ENCODE peak calls at places on chromosomes 16 and 17, in six cellular contexts. One of them, this sample, is unnamed.

GRCh38 chr17:54544239-54544638 is 356.4 kb upstream of the TOM1L1 start:
- DNase-seq in K562: no peak
- DNase-seq in H1: no peak
- DNase-seq in HepG2: no peak
- DNase-seq in GM12892: no peak
- DNase-seq in GM12878: no peak
- DNase-seq in this sample: no peak

GRCh38 chr17:49298371-49298976 is 63.6 kb downstream of the ZNF652 start:
- DNase-seq in K562: no peak
- DNase-seq in H1: no peak
- DNase-seq in HepG2: no peak
- DNase-seq in GM12892: no peak
- DNase-seq in GM12878: no peak
- DNase-seq in this sample: no peak

GRCh38 chr17:63621684-63622570 is at the start of gene MAP3K3:
- DNase-seq in K562: peak
- DNase-seq in H1: peak
- DNase-seq in HepG2: peak
- DNase-seq in GM12892: peak
- DNase-seq in GM12878: peak
- DNase-seq in this sample: peak

GRCh38 chr17:39014044-39014794 is 47.0 kb upstream of the FBXO47 start:
- DNase-seq in K562: peak
- DNase-seq in H1: no peak
- DNase-seq in HepG2: peak
- DNase-seq in GM12892: no peak
- DNase-seq in GM12878: no peak
- DNase-seq in this sample: no peak

GRCh38 chr17:32007463-32008298 is 498 bp downstream of the LRRC37B start:
- DNase-seq in K562: peak
- DNase-seq in H1: peak
- DNase-seq in HepG2: no peak
- DNase-seq in GM12892: peak
- DNase-seq in GM12878: no peak
- DNase-seq in this sample: peak

GRCh38 chr16:55250641-55251550 is 73.1 kb upstream of the IRX6 start:
- DNase-seq in K562: no peak
- DNase-seq in H1: no peak
- DNase-seq in HepG2: no peak
- DNase-seq in GM12892: no peak
- DNase-seq in GM12878: no peak
- DNase-seq in this sample: no peak

GRCh38 chr16:59327894-59328293 is 593.8 kb upstream of the GOT2 start:
- DNase-seq in K562: no peak
- DNase-seq in H1: no peak
- DNase-seq in HepG2: no peak
- DNase-seq in GM12892: no peak
- DNase-seq in GM12878: no peak
- DNase-seq in this sample: no peak

GRCh38 chr17:75400326-75400939 is 5.0 kb downstream of the GRB2 start:
- DNase-seq in K562: no peak
- DNase-seq in H1: no peak
- DNase-seq in HepG2: no peak
- DNase-seq in GM12892: no peak
- DNase-seq in GM12878: no peak
- DNase-seq in this sample: no peak

GRCh38 chr16:83458612-83459011 is 349.2 kb upstream of the HSBP1 start:
- DNase-seq in K562: no peak
- DNase-seq in H1: no peak
- DNase-seq in HepG2: no peak
- DNase-seq in GM12892: no peak
- DNase-seq in GM12878: peak
- DNase-seq in this sample: no peak

GRCh38 chr16:12688972-12689850 is 114.5 kb downstream of the CPPED1 start:
- DNase-seq in K562: no peak
- DNase-seq in H1: no peak
- DNase-seq in HepG2: no peak
- DNase-seq in GM12892: no peak
- DNase-seq in GM12878: no peak
- DNase-seq in this sample: no peak

GRCh38 chr17:40608061-40608581 is 39.5 kb downstream of the SMARCE1 start:
- DNase-seq in K562: no peak
- DNase-seq in H1: no peak
- DNase-seq in HepG2: no peak
- DNase-seq in GM12892: no peak
- DNase-seq in GM12878: no peak
- DNase-seq in this sample: no peak

GRCh38 chr16:27097671-27098275 is 31.0 kb downstream of the C16orf82 start:
- DNase-seq in K562: no peak
- DNase-seq in H1: no peak
- DNase-seq in HepG2: no peak
- DNase-seq in GM12892: no peak
- DNase-seq in GM12878: no peak
- DNase-seq in this sample: no peak

GRCh38 chr16:7268182-7268581 is 64.5 kb upstream of the RBFOX1 start:
- DNase-seq in K562: peak
- DNase-seq in H1: peak
- DNase-seq in HepG2: peak
- DNase-seq in GM12892: no peak
- DNase-seq in GM12878: no peak
- DNase-seq in this sample: peak

GRCh38 chr17:56592487-56593072 is 919 bp upstream of the NOG start:
- DNase-seq in K562: peak
- DNase-seq in H1: peak
- DNase-seq in HepG2: peak
- DNase-seq in GM12892: peak
- DNase-seq in GM12878: no peak
- DNase-seq in this sample: peak

GRCh38 chr16:68496689-68497088 is 42.4 kb upstream of the ZFP90 start:
- DNase-seq in K562: no peak
- DNase-seq in H1: no peak
- DNase-seq in HepG2: no peak
- DNase-seq in GM12892: no peak
- DNase-seq in GM12878: no peak
- DNase-seq in this sample: no peak

GRCh38 chr16:30698139-30698815 is 694 bp upstream of the SRCAP start:
- DNase-seq in K562: peak
- DNase-seq in H1: peak
- DNase-seq in HepG2: peak
- DNase-seq in GM12892: peak
- DNase-seq in GM12878: peak
- DNase-seq in this sample: peak
- TF ChIP-seq POLR2A in K562: peak
- TF ChIP-seq POLR2A in H1: peak
- TF ChIP-seq POLR2A in HepG2: peak
- TF ChIP-seq POLR2A in GM12892: peak
- TF ChIP-seq POLR2A in GM12878: peak
- TF ChIP-seq POLR2A in this sample: peak

GRCh38 chr17:7717756-7718350 is 309 bp downstream of the DNAH2 start:
- DNase-seq in K562: no peak
- DNase-seq in H1: no peak
- DNase-seq in HepG2: no peak
- DNase-seq in GM12892: no peak
- DNase-seq in GM12878: no peak
- DNase-seq in this sample: no peak

GRCh38 chr17:7716901-7717755 is at the start of gene DNAH2:
- DNase-seq in K562: peak
- DNase-seq in H1: peak
- DNase-seq in HepG2: peak
- DNase-seq in GM12892: peak
- DNase-seq in GM12878: no peak
- DNase-seq in this sample: peak

GRCh38 chr17:7721612-7722011 is 4.1 kb downstream of the DNAH2 start:
- DNase-seq in K562: no peak
- DNase-seq in H1: no peak
- DNase-seq in HepG2: no peak
- DNase-seq in GM12892: no peak
- DNase-seq in GM12878: no peak
- DNase-seq in this sample: no peak

GRCh38 chr17:7719661-7720060 is 2.1 kb downstream of the DNAH2 start:
- DNase-seq in K562: no peak
- DNase-seq in H1: no peak
- DNase-seq in HepG2: no peak
- DNase-seq in GM12892: no peak
- DNase-seq in GM12878: no peak
- DNase-seq in this sample: no peak

GRCh38 chr17:7720125-7720524 is 2.6 kb downstream of the DNAH2 start:
- DNase-seq in K562: no peak
- DNase-seq in H1: no peak
- DNase-seq in HepG2: no peak
- DNase-seq in GM12892: no peak
- DNase-seq in GM12878: no peak
- DNase-seq in this sample: no peak
- TF ChIP-seq TAF1 in K562: no peak
- TF ChIP-seq TAF1 in H1: no peak
- TF ChIP-seq TAF1 in HepG2: no peak
- TF ChIP-seq TAF1 in GM12892: no peak
- TF ChIP-seq TAF1 in GM12878: no peak
- TF ChIP-seq TAF1 in this sample: no peak

GRCh38 chr17:42362245-42362961 is 25.8 kb downstream of the STAT3 start:
- DNase-seq in K562: no peak
- DNase-seq in H1: no peak
- DNase-seq in HepG2: no peak
- DNase-seq in GM12892: no peak
- DNase-seq in GM12878: no peak
- DNase-seq in this sample: no peak
- TF ChIP-seq POLR2AphosphoS5 in K562: no peak
- TF ChIP-seq POLR2AphosphoS5 in H1: no peak
- TF ChIP-seq POLR2AphosphoS5 in HepG2: no peak
- TF ChIP-seq POLR2AphosphoS5 in GM12892: no peak
- TF ChIP-seq POLR2AphosphoS5 in GM12878: no peak
- TF ChIP-seq POLR2AphosphoS5 in this sample: no peak

DNA sequence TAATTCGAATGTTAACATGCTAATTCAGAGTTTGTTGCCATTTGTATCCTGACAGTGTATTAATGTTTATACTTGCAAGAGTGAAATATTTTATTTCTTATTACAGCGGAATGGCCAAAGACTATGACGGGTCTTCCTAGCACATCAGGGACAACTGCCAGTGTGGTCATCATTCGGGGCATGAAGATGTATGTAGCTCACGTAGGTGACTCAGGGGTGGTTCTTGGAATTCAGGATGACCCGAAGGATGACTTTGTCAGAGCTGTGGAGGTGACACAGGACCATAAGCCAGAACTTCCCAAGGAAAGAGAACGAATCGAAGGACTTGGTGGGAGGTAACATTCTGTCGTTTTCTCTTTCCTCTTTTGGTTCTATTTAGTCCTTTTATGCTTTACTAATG is 23.4 kb downstream of the PPM1D start:
- DNase-seq in K562: no peak
- DNase-seq in H1: no peak
- DNase-seq in HepG2: no peak
- DNase-seq in GM12892: no peak
- DNase-seq in GM12878: no peak
- DNase-seq in this sample: no peak
- TF ChIP-seq POLR2A in K562: no peak
- TF ChIP-seq POLR2A in H1: no peak
- TF ChIP-seq POLR2A in HepG2: no peak
- TF ChIP-seq POLR2A in GM12892: no peak
- TF ChIP-seq POLR2A in GM12878: no peak
- TF ChIP-seq POLR2A in this sample: no peak

GRCh38 chr16:48082516-48082915 is 73.3 kb downstream of the ABCC12 start:
- DNase-seq in K562: no peak
- DNase-seq in H1: no peak
- DNase-seq in HepG2: no peak
- DNase-seq in GM12892: no peak
- DNase-seq in GM12878: no peak
- DNase-seq in this sample: no peak
- TF ChIP-seq TAF1 in K562: no peak
- TF ChIP-seq TAF1 in H1: no peak
- TF ChIP-seq TAF1 in HepG2: no peak
- TF ChIP-seq TAF1 in GM12892: no peak
- TF ChIP-seq TAF1 in GM12878: no peak
- TF ChIP-seq TAF1 in this sample: no peak

GRCh38 chr17:67549787-67550186 is 167.9 kb upstream of the NOL11 start:
- DNase-seq in K562: no peak
- DNase-seq in H1: no peak
- DNase-seq in HepG2: no peak
- DNase-seq in GM12892: no peak
- DNase-seq in GM12878: no peak
- DNase-seq in this sample: no peak
- TF ChIP-seq POLR2AphosphoS5 in K562: no peak
- TF ChIP-seq POLR2AphosphoS5 in H1: no peak
- TF ChIP-seq POLR2AphosphoS5 in HepG2: no peak
- TF ChIP-seq POLR2AphosphoS5 in GM12892: no peak
- TF ChIP-seq POLR2AphosphoS5 in GM12878: no peak
- TF ChIP-seq POLR2AphosphoS5 in this sample: no peak

This sample was measured in GM12891.